ENCODE peak calls at places on chromosomes 4 and X, in nine cellular contexts. One of them, this sample, is unnamed.

GRCh38 chrX:123087326-123087725 is 96.8 kb upstream of the GRIA3 start:
- DNase-seq in CD8-positive, alpha-beta T cell: no peak
- DNase-seq in GM23338: no peak
- DNase-seq in mucosa of descending colon: no peak
- DNase-seq in left ventricle myocardium inferior: no peak
- DNase-seq in NT2/D1: no peak
- DNase-seq in H1: no peak
- DNase-seq in OCI-LY7: no peak
- DNase-seq in pancreas: no peak
- DNase-seq in this sample: no peak

GRCh38 chr4:94304365-94304971 is 38.2 kb downstream of the HPGDS start:
- DNase-seq in mucosa of descending colon: peak; percentile 40
- DNase-seq in pancreas: no peak
- DNase-seq in GM23338: peak; percentile 52
- DNase-seq in OCI-LY7: peak; percentile 10
- DNase-seq in left ventricle myocardium inferior: no peak
- DNase-seq in H1: no peak
- DNase-seq in CD8-positive, alpha-beta T cell: no peak
- DNase-seq in NT2/D1: peak; percentile 9
- DNase-seq in this sample: no peak

GRCh38 chrX:49202022-49202421 is 2.0 kb upstream of the SYP start:
- DNase-seq in mucosa of descending colon: no peak
- DNase-seq in left ventricle myocardium inferior: no peak
- DNase-seq in CD8-positive, alpha-beta T cell: no peak
- DNase-seq in pancreas: no peak
- DNase-seq in GM23338: no peak
- DNase-seq in NT2/D1: no peak
- DNase-seq in OCI-LY7: no peak
- DNase-seq in H1: no peak
- DNase-seq in this sample: no peak

GRCh38 chr4:102809190-102809589 is 18.2 kb downstream of the UBE2D3 start:
- DNase-seq in left ventricle myocardium inferior: no peak
- DNase-seq in OCI-LY7: peak; percentile 34
- DNase-seq in GM23338: no peak
- DNase-seq in NT2/D1: no peak
- DNase-seq in mucosa of descending colon: no peak
- DNase-seq in pancreas: no peak
- DNase-seq in CD8-positive, alpha-beta T cell: no peak
- DNase-seq in H1: no peak
- DNase-seq in this sample: no peak

GRCh38 chrX:40539214-40540142 is 41.3 kb upstream of the ATP6AP2 start:
- DNase-seq in CD8-positive, alpha-beta T cell: peak; percentile 68
- DNase-seq in left ventricle myocardium inferior: peak; percentile 23
- DNase-seq in H1: no peak
- DNase-seq in OCI-LY7: peak; percentile 1
- DNase-seq in mucosa of descending colon: peak; percentile 43
- DNase-seq in pancreas: no peak
- DNase-seq in GM23338: peak; percentile 71
- DNase-seq in NT2/D1: peak; percentile 22
- DNase-seq in this sample: peak; percentile 75

GRCh38 chrX:108304210-108304609 is 134.0 kb downstream of the COL4A6 start:
- DNase-seq in OCI-LY7: peak; percentile 5
- DNase-seq in NT2/D1: no peak
- DNase-seq in mucosa of descending colon: no peak
- DNase-seq in CD8-positive, alpha-beta T cell: no peak
- DNase-seq in pancreas: no peak
- DNase-seq in GM23338: peak; percentile 53
- DNase-seq in H1: no peak
- DNase-seq in left ventricle myocardium inferior: no peak
- DNase-seq in this sample: no peak

GRCh38 chr4:92368648-92369047 is 64.9 kb downstream of the GRID2 start:
- DNase-seq in OCI-LY7: no peak
- DNase-seq in H1: no peak
- DNase-seq in mucosa of descending colon: no peak
- DNase-seq in GM23338: no peak
- DNase-seq in NT2/D1: no peak
- DNase-seq in left ventricle myocardium inferior: no peak
- DNase-seq in pancreas: no peak
- DNase-seq in CD8-positive, alpha-beta T cell: no peak
- DNase-seq in this sample: no peak

GRCh38 chr4:102518703-102519131 is 17.6 kb downstream of the NFKB1 start:
- DNase-seq in OCI-LY7: no peak
- DNase-seq in pancreas: no peak
- DNase-seq in mucosa of descending colon: no peak
- DNase-seq in NT2/D1: no peak
- DNase-seq in GM23338: no peak
- DNase-seq in H1: no peak
- DNase-seq in CD8-positive, alpha-beta T cell: peak; percentile 18
- DNase-seq in left ventricle myocardium inferior: no peak
- DNase-seq in this sample: no peak

GRCh38 chr4:13483142-13484044 is 747 bp downstream of the RAB28 start:
- DNase-seq in CD8-positive, alpha-beta T cell: no peak
- DNase-seq in GM23338: peak; percentile 75
- DNase-seq in OCI-LY7: peak; percentile 24
- DNase-seq in pancreas: peak; percentile 75
- DNase-seq in mucosa of descending colon: peak; percentile 48
- DNase-seq in left ventricle myocardium inferior: no peak
- DNase-seq in H1: no peak
- DNase-seq in NT2/D1: peak; percentile 38
- DNase-seq in this sample: no peak

GRCh38 chrX:43688586-43688985 is 32.5 kb downstream of the MAOA start:
- DNase-seq in left ventricle myocardium inferior: no peak
- DNase-seq in NT2/D1: no peak
- DNase-seq in mucosa of descending colon: no peak
- DNase-seq in OCI-LY7: no peak
- DNase-seq in pancreas: no peak
- DNase-seq in GM23338: no peak
- DNase-seq in CD8-positive, alpha-beta T cell: no peak
- DNase-seq in H1: no peak
- DNase-seq in this sample: no peak

GRCh38 chrX:43679778-43680177 is 23.7 kb downstream of the MAOA start:
- DNase-seq in GM23338: no peak
- DNase-seq in OCI-LY7: no peak
- DNase-seq in H1: no peak
- DNase-seq in CD8-positive, alpha-beta T cell: no peak
- DNase-seq in left ventricle myocardium inferior: no peak
- DNase-seq in NT2/D1: no peak
- DNase-seq in pancreas: no peak
- DNase-seq in mucosa of descending colon: no peak
- DNase-seq in this sample: no peak

GRCh38 chrX:43682726-43683125 is 26.6 kb downstream of the MAOA start:
- DNase-seq in CD8-positive, alpha-beta T cell: no peak
- DNase-seq in NT2/D1: no peak
- DNase-seq in left ventricle myocardium inferior: no peak
- DNase-seq in OCI-LY7: no peak
- DNase-seq in H1: no peak
- DNase-seq in pancreas: no peak
- DNase-seq in GM23338: no peak
- DNase-seq in mucosa of descending colon: no peak
- DNase-seq in this sample: no peak

GRCh38 chrX:43685221-43685620 is 29.1 kb downstream of the MAOA start:
- DNase-seq in CD8-positive, alpha-beta T cell: no peak
- DNase-seq in mucosa of descending colon: no peak
- DNase-seq in NT2/D1: no peak
- DNase-seq in H1: no peak
- DNase-seq in OCI-LY7: no peak
- DNase-seq in pancreas: no peak
- DNase-seq in left ventricle myocardium inferior: no peak
- DNase-seq in GM23338: no peak
- DNase-seq in this sample: no peak
- H3K4me3 ChIP-seq in CD8-positive, alpha-beta T cell: no peak overlapping the region
- H3K4me3 ChIP-seq in mucosa of descending colon: no peak overlapping the region
- H3K4me3 ChIP-seq in NT2/D1: no peak overlapping the region
- H3K4me3 ChIP-seq in H1: no peak overlapping the region
- H3K4me3 ChIP-seq in OCI-LY7: no peak overlapping the region
- H3K4me3 ChIP-seq in pancreas: no peak overlapping the region
- H3K4me3 ChIP-seq in left ventricle myocardium inferior: no peak overlapping the region
- H3K4me3 ChIP-seq in GM23338: no peak overlapping the region
- H3K4me3 ChIP-seq in this sample: no peak overlapping the region

DNA sequence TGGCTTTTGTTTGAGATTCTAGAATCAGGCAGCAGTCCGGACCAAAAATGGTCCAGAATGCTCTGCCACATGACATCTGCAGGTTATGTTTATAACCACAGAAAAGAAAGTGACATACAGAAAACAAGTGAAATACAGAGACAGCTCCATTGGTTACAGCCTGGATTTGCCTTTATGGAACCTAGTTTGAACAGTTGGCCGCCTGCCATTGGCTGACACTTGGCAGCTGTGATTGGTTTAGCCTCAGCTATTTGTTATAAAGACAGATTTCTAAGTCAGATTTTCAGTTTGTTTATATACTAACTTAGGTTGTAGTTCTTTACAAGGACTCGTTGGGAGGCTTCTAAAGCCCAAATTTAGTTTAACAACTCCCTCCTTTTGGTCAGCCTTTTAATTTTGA is 40.8 kb upstream of the IL9R start:
- DNase-seq in mucosa of descending colon: peak; percentile 18
- DNase-seq in left ventricle myocardium inferior: no peak
- DNase-seq in H1: no peak
- DNase-seq in CD8-positive, alpha-beta T cell: no peak
- DNase-seq in pancreas: no peak
- DNase-seq in GM23338: no peak
- DNase-seq in OCI-LY7: no peak
- DNase-seq in NT2/D1: no peak
- DNase-seq in this sample: no peak
- H3K4me1 ChIP-seq in mucosa of descending colon: no peaks in the 10 kb centered on the region
- H3K4me1 ChIP-seq in left ventricle myocardium inferior: no peaks in the 10 kb centered on the region
- H3K4me1 ChIP-seq in H1: no peaks in the 10 kb centered on the region
- H3K4me1 ChIP-seq in CD8-positive, alpha-beta T cell: no peaks in the 10 kb centered on the region
- H3K4me1 ChIP-seq in pancreas: no peaks in the 10 kb centered on the region
- H3K4me1 ChIP-seq in GM23338: peaks cover 24% of the 10 kb centered on the region
- H3K4me1 ChIP-seq in OCI-LY7: no peaks in the 10 kb centered on the region
- H3K4me1 ChIP-seq in NT2/D1: no peaks in the 10 kb centered on the region
- H3K4me1 ChIP-seq in this sample: no peaks in the 10 kb centered on the region

GRCh38 chr4:81213671-81214070 is 1.4 kb downstream of the PRKG2 start:
- DNase-seq in GM23338: no peak
- DNase-seq in OCI-LY7: no peak
- DNase-seq in left ventricle myocardium inferior: no peak
- DNase-seq in mucosa of descending colon: no peak
- DNase-seq in CD8-positive, alpha-beta T cell: no peak
- DNase-seq in pancreas: no peak
- DNase-seq in H1: no peak
- DNase-seq in NT2/D1: no peak
- DNase-seq in this sample: no peak
- H3K4me3 ChIP-seq in GM23338: peak overlapping the region; percentile 81
- H3K4me3 ChIP-seq in OCI-LY7: no peak overlapping the region
- H3K4me3 ChIP-seq in left ventricle myocardium inferior: no peak overlapping the region
- H3K4me3 ChIP-seq in mucosa of descending colon: no peak overlapping the region
- H3K4me3 ChIP-seq in CD8-positive, alpha-beta T cell: no peak overlapping the region
- H3K4me3 ChIP-seq in pancreas: no peak overlapping the region
- H3K4me3 ChIP-seq in H1: no peak overlapping the region
- H3K4me3 ChIP-seq in NT2/D1: no peak overlapping the region
- H3K4me3 ChIP-seq in this sample: no peak overlapping the region

DNA sequence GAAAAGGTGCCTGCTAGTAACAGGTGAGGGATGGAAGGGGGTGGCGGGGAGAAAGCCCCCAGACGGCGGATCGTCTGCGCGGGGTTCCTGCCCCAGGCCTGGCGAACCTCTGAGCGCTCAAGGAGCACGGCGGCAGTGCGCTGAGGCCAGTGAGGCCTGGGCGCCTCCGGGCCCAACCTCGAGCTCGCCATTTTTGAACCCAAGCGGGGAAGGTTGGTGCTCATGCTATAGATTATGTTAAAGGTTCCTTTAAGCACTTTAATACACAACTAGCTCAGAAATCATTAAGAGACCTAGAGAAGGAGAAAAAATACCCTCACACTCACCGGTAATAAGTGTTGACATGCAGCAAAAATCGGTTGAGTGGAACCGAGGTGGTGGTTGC is 7.9 kb downstream of the PITX2 start:
- DNase-seq in pancreas: no peak
- DNase-seq in NT2/D1: no peak
- DNase-seq in mucosa of descending colon: no peak
- DNase-seq in GM23338: peak; percentile 45
- DNase-seq in CD8-positive, alpha-beta T cell: no peak
- DNase-seq in OCI-LY7: no peak
- DNase-seq in left ventricle myocardium inferior: no peak
- DNase-seq in H1: no peak
- DNase-seq in this sample: no peak
- H3K4me1 ChIP-seq in pancreas: no peaks in the 10 kb centered on the region
- H3K4me1 ChIP-seq in NT2/D1: peaks cover 4% of the 10 kb centered on the region
- H3K4me1 ChIP-seq in mucosa of descending colon: peaks cover 20% of the 10 kb centered on the region
- H3K4me1 ChIP-seq in GM23338: peaks cover 75% of the 10 kb centered on the region
- H3K4me1 ChIP-seq in CD8-positive, alpha-beta T cell: no peaks in the 10 kb centered on the region
- H3K4me1 ChIP-seq in OCI-LY7: no peaks in the 10 kb centered on the region
- H3K4me1 ChIP-seq in left ventricle myocardium inferior: peaks cover 21% of the 10 kb centered on the region
- H3K4me1 ChIP-seq in H1: peaks cover 7% of the 10 kb centered on the region
- H3K4me1 ChIP-seq in this sample: no peaks in the 10 kb centered on the region

DNA sequence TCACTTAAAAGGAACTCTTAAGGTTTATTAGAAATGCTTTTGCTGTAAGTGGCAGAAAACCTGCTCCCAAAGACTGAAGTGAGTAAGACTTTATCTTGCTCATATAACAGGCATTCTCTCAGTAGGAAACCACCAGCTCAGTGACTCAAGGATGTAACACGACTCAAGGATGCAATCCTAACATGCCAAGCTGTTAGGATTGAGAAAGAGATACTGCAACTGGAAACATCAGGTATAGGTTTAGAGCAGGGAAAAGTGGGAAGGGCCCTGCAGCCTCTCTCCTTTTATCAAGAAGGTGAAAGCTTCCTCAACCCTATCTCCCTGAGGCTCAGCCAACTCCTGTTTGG is 11.9 kb upstream of the SLC9A7 start:
- DNase-seq in pancreas: no peak
- DNase-seq in H1: no peak
- DNase-seq in CD8-positive, alpha-beta T cell: no peak
- DNase-seq in left ventricle myocardium inferior: no peak
- DNase-seq in GM23338: no peak
- DNase-seq in NT2/D1: no peak
- DNase-seq in OCI-LY7: no peak
- DNase-seq in mucosa of descending colon: no peak
- DNase-seq in this sample: no peak
- H3K4me3 ChIP-seq in pancreas: no peak overlapping the region
- H3K4me3 ChIP-seq in H1: no peak overlapping the region
- H3K4me3 ChIP-seq in CD8-positive, alpha-beta T cell: no peak overlapping the region
- H3K4me3 ChIP-seq in left ventricle myocardium inferior: no peak overlapping the region
- H3K4me3 ChIP-seq in GM23338: no peak overlapping the region
- H3K4me3 ChIP-seq in NT2/D1: no peak overlapping the region
- H3K4me3 ChIP-seq in OCI-LY7: no peak overlapping the region
- H3K4me3 ChIP-seq in mucosa of descending colon: no peak overlapping the region
- H3K4me3 ChIP-seq in this sample: no peak overlapping the region

This sample was measured in aorta.